ENCODE peak calls at places on chromosomes 7 and 10, in four cellular contexts. F is SK-N-SH, U is HepG2, I is GM12891. P is an unnamed sample.

GRCh38 chr10:77932016-77932715 is 5.6 kb upstream of the DLG5 start:
- DNase-seq in I (no peak), U (no peak), F (no peak), P (no peak)

GRCh38 chr10:29588640-29589421 is 45.9 kb downstream of the SVIL start:
- DNase-seq in U (no peak), F (no peak), I (no peak), P (no peak)

GRCh38 chr10:123570898-123571515 is 95.1 kb upstream of the GPR26 start:
- DNase-seq in F (no peak), I (no peak), U (no peak), P (no peak)

GRCh38 chr7:12771378-12771877 is 84.0 kb downstream of the ARL4A start:
- DNase-seq in F (no peak), I (no peak), U (no peak), P (no peak)

GRCh38 chr10:109889867-109890266 is 33.4 kb downstream of the XPNPEP1 start:
- DNase-seq in F (no peak), I (no peak), U (no peak), P (no peak)

GRCh38 chr7:107854454-107854853 is 36.5 kb upstream of the DLD start:
- DNase-seq in U (no peak), F (no peak), I (no peak), P (no peak)

GRCh38 chr7:118517275-118517674 is 292.8 kb downstream of the ANKRD7 start:
- DNase-seq in F (no peak), I (no peak), U (no peak), P (no peak)

GRCh38 chr7:31782411-31782991 is 95.5 kb downstream of the PPP1R17 start:
- DNase-seq in F (peak), I (peak), U (peak), P (peak)

GRCh38 chr7:151366872-151367207 is 25.2 kb downstream of the NUB1 start:
- DNase-seq in U (no peak), I (no peak), F (no peak), P (no peak)

GRCh38 chr10:102118867-102119266 is 1.3 kb downstream of the LDB1 start:
- DNase-seq in F (no peak), U (no peak), I (no peak), P (no peak)

GRCh38 chr10:121617176-121617575 is 18.9 kb upstream of the FGFR2 start:
- DNase-seq in I (no peak), U (no peak), F (no peak), P (no peak)

GRCh38 chr7:30660331-30661255 is 21.7 kb downstream of the CRHR2 start:
- DNase-seq in U (no peak), F (peak), I (no peak), P (no peak)

GRCh38 chr10:71725998-71726672 is 6.6 kb upstream of the C10orf105 start:
- DNase-seq in I (no peak), U (peak), F (peak), P (no peak)

GRCh38 chr7:112143151-112143550 is 63.0 kb downstream of the DOCK4 start:
- DNase-seq in I (no peak), U (no peak), F (no peak), P (no peak)

GRCh38 chr7:260441-261281 is 29.3 kb upstream of the FOXL3 start:
- DNase-seq in F (no peak), U (no peak), I (no peak), P (no peak)

GRCh38 chr10:5529702-5530411 is 5.1 kb downstream of the CALML3 start:
- DNase-seq in I (no peak), F (no peak), U (no peak), P (no peak)

GRCh38 chr10:110511734-110512449 is 14.2 kb downstream of the DUSP5 start:
- DNase-seq in I (no peak), U (peak), F (no peak), P (no peak)

GRCh38 chr7:132145466-132145865 is 430.8 kb downstream of the PLXNA4 start:
- DNase-seq in F (no peak), I (no peak), U (no peak), P (no peak)

GRCh38 chr7:46397591-46397990 is 476.5 kb upstream of the IGFBP3 start:
- DNase-seq in U (no peak), I (no peak), F (no peak), P (no peak)

GRCh38 chr10:97718659-97719142 is 5.2 kb downstream of the MARVELD1 start:
- DNase-seq in I (no peak), F (peak), U (peak), P (no peak)

GRCh38 chr7:55478700-55479099 is 93.6 kb downstream of the VOPP1 start:
- DNase-seq in F (no peak), I (no peak), U (no peak), P (no peak)

GRCh38 chr10:81502677-81503359 is 372.2 kb upstream of the NRG3 start:
- DNase-seq in F (no peak), I (no peak), U (no peak), P (no peak)

GRCh38 chr7:131726680-131727079 is 170.3 kb upstream of the PODXL start:
- DNase-seq in I (no peak), U (no peak), F (no peak), P (no peak)

GRCh38 chr10:25707541-25707940 is 226.5 kb upstream of the MYO3A start:
- DNase-seq in U (no peak), F (no peak), I (no peak), P (no peak)

GRCh38 chr10:49367600-49367999 is 28.3 kb downstream of the DRGX start:
- DNase-seq in F (no peak), U (peak), I (no peak), P (no peak)

GRCh38 chr7:15648461-15648961 is 38.0 kb downstream of the MEOX2 start:
- DNase-seq in F (no peak), U (no peak), I (no peak), P (no peak)

GRCh38 chr10:24894309-24894708 is 58.1 kb downstream of the PRTFDC1 start:
- DNase-seq in F (no peak), I (no peak), U (no peak), P (no peak)

GRCh38 chr10:71382757-71383156 is 14.0 kb upstream of the CDH23 start:
- DNase-seq in F (no peak), I (no peak), U (no peak), P (no peak)

GRCh38 chr10:91313761-91314520 is 93.5 kb downstream of the PCGF5 start:
- DNase-seq in U (no peak), F (no peak), I (no peak), P (no peak)

GRCh38 chr7:143375298-143376034 is 5.7 kb upstream of the ZYX start:
- DNase-seq in U (no peak), I (no peak), F (no peak), P (no peak)

GRCh38 chr7:32077806-32078205 is 7.6 kb upstream of the PDE1C start:
- DNase-seq in F (no peak), U (no peak), I (no peak), P (no peak)

GRCh38 chr10:79090134-79090803 is 21.5 kb downstream of the ZMIZ1 start:
- DNase-seq in I (no peak), U (no peak), F (peak), P (no peak)

GRCh38 chr7:131945313-131945831 is 388.9 kb upstream of the PODXL start:
- DNase-seq in F (peak), I (peak), U (peak), P (peak)

GRCh38 chr10:96389785-96390184 is 31.0 kb upstream of the OPALIN start:
- DNase-seq in I (no peak), U (no peak), F (no peak), P (no peak)

GRCh38 chr7:80257751-80258150 is 123.1 kb downstream of the GNAI1 start:
- DNase-seq in F (no peak), U (no peak), I (no peak), P (no peak)

DNA sequence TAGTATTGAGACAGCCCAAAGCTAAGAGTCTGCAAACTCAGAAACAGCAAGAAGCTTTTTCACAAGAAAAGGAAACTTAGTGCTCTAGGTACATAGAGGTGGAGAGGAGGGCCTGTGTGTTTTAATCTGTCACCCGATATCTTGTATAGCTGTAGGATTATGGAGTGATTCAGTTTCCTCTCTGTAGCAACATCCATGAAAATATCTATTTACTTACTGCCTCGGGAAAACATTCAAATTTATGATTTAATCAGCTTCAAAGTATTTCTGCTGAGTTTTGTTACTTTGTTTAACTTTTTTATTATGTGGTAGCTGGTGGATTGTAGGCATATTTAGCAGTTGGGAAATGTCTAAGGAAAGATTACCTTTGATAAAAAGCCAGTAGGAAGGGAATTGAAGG is 292.0 kb downstream of the CCDC3 start:
- DNase-seq in F (no peak), U (no peak), I (no peak), P (no peak)
- TF ChIP-seq TAF1 in F (no peak), U (no peak), I (no peak), P (no peak)

GRCh38 chr10:75397571-75397921 is 4.0 kb downstream of the ZNF503 start:
- DNase-seq in I (no peak), U (no peak), F (no peak), P (no peak)
- TF ChIP-seq POLR2AphosphoS5 in I (no peak), U (peak), F (no peak), P (no peak)

DNA sequence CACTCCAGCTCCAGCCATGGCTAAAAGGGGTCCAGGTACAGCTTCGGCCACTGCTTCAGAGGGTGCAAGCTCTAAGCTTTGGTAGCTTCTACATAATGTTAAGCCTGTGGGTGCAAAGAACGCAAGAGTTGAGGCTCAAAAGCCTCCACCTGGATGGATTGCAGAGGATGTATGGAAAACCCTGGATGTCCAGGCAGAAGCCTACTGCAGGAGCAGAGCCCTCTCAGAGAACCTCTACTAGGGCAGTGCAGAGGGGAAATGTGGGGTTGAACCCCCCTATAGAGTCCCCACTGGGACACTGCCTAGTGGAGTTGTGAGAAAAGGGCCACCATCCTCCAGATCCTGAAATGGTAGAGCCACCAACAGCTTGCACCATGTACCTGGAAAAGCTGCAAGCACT is 10.7 kb upstream of the RNF32 start:
- DNase-seq in F (no peak), I (no peak), U (no peak), P (no peak)
- TF ChIP-seq TAF1 in F (no peak), I (no peak), U (no peak), P (no peak)

DNA sequence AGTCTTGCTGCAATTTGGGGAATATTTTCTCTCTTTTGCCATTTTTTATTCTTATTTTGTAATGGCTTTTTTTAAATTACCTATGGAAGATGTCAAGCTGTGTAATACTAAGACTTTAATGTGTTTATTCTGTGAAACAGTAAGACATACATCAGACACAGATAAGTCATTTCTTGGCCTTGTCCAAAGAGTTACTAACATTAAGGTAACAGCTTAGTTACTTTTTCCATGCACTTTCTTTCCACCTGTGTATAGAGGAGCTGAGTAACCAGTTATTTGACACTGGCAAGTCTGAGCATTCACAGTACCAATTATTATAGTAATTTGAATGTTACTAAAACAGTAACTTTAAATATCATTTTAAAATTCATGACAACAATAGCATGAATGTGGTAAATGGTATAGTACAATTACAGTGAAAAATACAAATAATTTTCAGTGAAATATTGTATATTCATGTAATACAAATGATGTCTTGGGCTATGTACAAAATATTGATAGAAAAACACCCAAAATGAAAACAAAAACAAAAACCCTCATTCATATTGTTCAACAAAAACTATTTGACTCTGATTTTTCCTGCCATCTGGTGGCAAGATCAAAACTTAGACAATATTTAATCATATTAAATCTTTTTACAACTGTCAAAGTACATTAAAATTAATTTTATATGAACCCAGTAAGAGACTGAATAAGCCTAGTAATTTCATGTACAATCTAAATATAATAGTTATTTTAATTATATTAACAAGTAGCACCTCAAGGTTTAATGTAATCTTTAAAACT is 259.8 kb upstream of the SEMA3A start:
- DNase-seq in I (no peak), U (no peak), F (no peak), P (no peak)
- TF ChIP-seq POLR2AphosphoS5 in I (no peak), U (no peak), F (no peak), P (no peak)

DNA sequence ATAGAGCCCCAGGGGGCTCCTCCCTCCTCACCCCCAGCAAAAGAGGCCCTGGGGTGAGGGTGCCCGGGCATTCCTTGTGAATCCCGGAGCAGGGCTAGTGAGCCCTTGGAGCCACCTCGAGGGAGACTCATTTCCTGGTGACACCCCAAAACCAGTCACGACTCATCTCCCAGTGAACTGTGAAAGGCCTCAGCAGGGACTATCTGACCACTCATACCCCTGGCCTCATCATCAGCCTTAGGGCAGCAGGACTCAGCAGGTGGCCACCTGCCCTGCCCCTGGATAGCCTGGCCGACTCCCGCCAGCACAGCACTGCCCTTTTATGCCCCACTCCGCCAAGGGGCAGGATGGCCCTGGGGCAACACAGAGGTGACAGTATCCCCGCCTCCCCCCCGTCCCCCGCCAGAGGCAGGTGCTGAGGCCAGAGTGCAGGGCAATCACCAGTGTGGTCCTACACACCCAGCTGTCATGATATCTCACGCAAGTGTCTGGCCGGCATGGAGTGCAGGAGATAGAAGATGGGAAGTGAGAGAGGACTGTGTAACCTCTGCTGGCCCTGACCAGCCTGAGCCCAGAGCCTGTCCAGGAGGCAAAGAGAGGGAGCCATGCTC is 3.2 kb downstream of the SNCG start:
- DNase-seq in U (no peak), F (no peak), I (no peak), P (no peak)
- TF ChIP-seq TAF1 in U (no peak), F (no peak), I (no peak), P (no peak)

GRCh38 chr7:123604739-123605138 is 3.1 kb downstream of the ASB15 start:
- DNase-seq in I (no peak), F (no peak), U (no peak), P (no peak)

GRCh38 chr7:123612024-123612423 is 10.4 kb downstream of the ASB15 start:
- DNase-seq in F (no peak), U (peak), I (no peak), P (no peak)

GRCh38 chr7:123607423-123607975 is 5.9 kb downstream of the ASB15 start:
- DNase-seq in I (no peak), U (no peak), F (no peak), P (no peak)

GRCh38 chr7:123608991-123609882 is 7.6 kb downstream of the ASB15 start:
- DNase-seq in F (no peak), U (no peak), I (no peak), P (no peak)

GRCh38 chr7:123609883-123610239 is 8.2 kb downstream of the ASB15 start:
- DNase-seq in U (no peak), F (no peak), I (no peak), P (no peak)
- TF ChIP-seq POLR2AphosphoS5 in U (no peak), F (no peak), I (no peak), P (no peak)

GRCh38 chr7:106110238-106110560 is 1.9 kb downstream of the SYPL1 start:
- DNase-seq in I (no peak), F (no peak), U (no peak), P (no peak)

GRCh38 chr7:106112972-106113421 is 885 bp upstream of the SYPL1 start:
- DNase-seq in F (no peak), U (no peak), I (no peak), P (no peak)

GRCh38 chr7:106110885-106111670 is 1.0 kb downstream of the SYPL1 start:
- DNase-seq in F (no peak), U (no peak), I (no peak), P (no peak)

GRCh38 chr7:106112118-106112971 is at the start of gene SYPL1:
- DNase-seq in F (peak), U (peak), I (peak), P (peak)

GRCh38 chr7:106111671-106112117 is 418 bp downstream of the SYPL1 start:
- DNase-seq in I (peak), U (peak), F (peak), P (peak)
- TF ChIP-seq TAF1 in I (no peak), U (no peak), F (no peak), P (no peak)

GRCh38 chr10:103818110-103818509 is 37.3 kb downstream of the SH3PXD2A start:
- DNase-seq in U (no peak), F (no peak), I (no peak), P (no peak)
- TF ChIP-seq POLR2AphosphoS5 in U (no peak), F (no peak), I (no peak), P (no peak)

P was measured in GM12892.